ENCODE peak calls at places on chromosomes 11 and 22, in four cellular contexts. One of them, this sample, is unnamed.

GRCh38 chr22:43462701-43463100 is 50.9 kb downstream of the MPPED1 start:
- DNase-seq in mucosa of descending colon: no peak
- DNase-seq in suprapubic skin: no peak
- DNase-seq in breast epithelium: no peak
- DNase-seq in this sample: no peak

GRCh38 chr11:128471138-128471661 is 116.2 kb downstream of the ETS1 start:
- DNase-seq in mucosa of descending colon: peak
- DNase-seq in suprapubic skin: no peak
- DNase-seq in breast epithelium: no peak
- DNase-seq in this sample: no peak

GRCh38 chr11:82261367-82261766 is 472.3 kb downstream of the FAM181B start:
- DNase-seq in mucosa of descending colon: no peak
- DNase-seq in suprapubic skin: no peak
- DNase-seq in breast epithelium: no peak
- DNase-seq in this sample: no peak

GRCh38 chr11:42593426-42593825 is 718.4 kb upstream of the API5 start:
- DNase-seq in mucosa of descending colon: no peak
- DNase-seq in breast epithelium: no peak
- DNase-seq in suprapubic skin: no peak
- DNase-seq in this sample: no peak

GRCh38 chr22:22896601-22897000 is 9.0 kb downstream of the IGLL5 start:
- DNase-seq in mucosa of descending colon: no peak
- DNase-seq in suprapubic skin: peak
- DNase-seq in breast epithelium: peak
- DNase-seq in this sample: no peak

GRCh38 chr11:97033178-97033577 is 643.4 kb downstream of the JRKL start:
- DNase-seq in breast epithelium: no peak
- DNase-seq in suprapubic skin: no peak
- DNase-seq in mucosa of descending colon: no peak
- DNase-seq in this sample: no peak

GRCh38 chr11:62879554-62879953 is 1.1 kb upstream of the SLC3A2 start:
- DNase-seq in suprapubic skin: no peak
- DNase-seq in mucosa of descending colon: no peak
- DNase-seq in breast epithelium: no peak
- DNase-seq in this sample: no peak

GRCh38 chr11:43943931-43944751 is 1.7 kb downstream of the C11orf96 start:
- DNase-seq in mucosa of descending colon: no peak
- DNase-seq in breast epithelium: no peak
- DNase-seq in suprapubic skin: no peak
- DNase-seq in this sample: peak

GRCh38 chr11:44248109-44248508 is 61.8 kb downstream of the ALX4 start:
- DNase-seq in breast epithelium: no peak
- DNase-seq in suprapubic skin: no peak
- DNase-seq in mucosa of descending colon: no peak
- DNase-seq in this sample: no peak

GRCh38 chr11:47986742-47987141 is 6.4 kb downstream of the PTPRJ start:
- DNase-seq in breast epithelium: no peak
- DNase-seq in suprapubic skin: no peak
- DNase-seq in mucosa of descending colon: no peak
- DNase-seq in this sample: no peak

GRCh38 chr22:36198482-36198881 is 3.1 kb downstream of the APOL4 start:
- DNase-seq in mucosa of descending colon: no peak
- DNase-seq in suprapubic skin: no peak
- DNase-seq in breast epithelium: no peak
- DNase-seq in this sample: no peak

DNA sequence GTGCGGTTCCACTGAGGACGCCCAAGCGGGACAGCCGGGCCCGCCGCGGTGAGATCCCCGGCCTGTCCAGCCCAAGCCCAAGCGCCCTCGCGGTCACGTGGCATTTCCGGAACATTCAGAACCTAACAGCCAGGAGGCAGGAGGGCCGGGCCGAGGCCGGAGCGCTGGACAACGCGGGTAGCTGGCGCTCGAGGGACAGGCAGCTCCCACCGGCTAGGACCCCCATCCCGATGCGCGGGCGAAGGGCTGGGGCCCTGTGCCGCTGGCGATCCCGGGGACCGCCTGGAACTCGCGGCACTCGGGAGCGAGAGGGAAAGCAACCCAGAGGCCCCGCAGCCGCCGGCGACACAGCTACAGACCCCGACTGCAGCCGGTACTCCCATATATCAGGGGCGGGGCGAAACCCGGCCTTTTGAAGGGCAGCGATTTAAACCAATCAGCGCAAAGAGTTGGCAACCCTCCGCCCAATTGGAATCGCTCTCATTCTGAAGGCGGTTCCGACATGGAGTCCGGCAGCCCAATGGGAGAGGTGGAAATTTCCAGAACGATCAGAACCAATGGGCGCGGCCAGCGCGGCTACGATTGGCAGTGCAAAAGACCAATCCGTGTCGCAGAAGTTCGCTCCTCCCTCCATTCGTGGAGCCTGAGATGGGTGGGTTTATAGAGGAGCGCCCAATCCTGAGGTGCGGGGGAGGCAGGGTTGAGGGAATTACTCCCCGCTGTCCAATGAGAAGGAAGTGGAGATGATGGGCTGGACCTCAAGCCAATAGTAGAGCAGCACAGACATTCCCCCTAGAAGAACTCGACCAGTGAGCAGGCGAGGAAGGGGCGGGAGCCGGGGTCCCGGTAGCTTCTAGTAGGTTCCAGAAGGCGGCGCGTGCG is at the start of gene STIP1:
- DNase-seq in breast epithelium: peak
- DNase-seq in mucosa of descending colon: peak
- DNase-seq in suprapubic skin: peak
- DNase-seq in this sample: peak
- TF ChIP-seq CTCF in breast epithelium: peak
- TF ChIP-seq CTCF in mucosa of descending colon: peak
- TF ChIP-seq CTCF in suprapubic skin: peak
- TF ChIP-seq CTCF in this sample: no peak

GRCh38 chr11:104151404-104152204 is 12.3 kb downstream of the PDGFD start:
- DNase-seq in suprapubic skin: no peak
- DNase-seq in breast epithelium: no peak
- DNase-seq in mucosa of descending colon: no peak
- DNase-seq in this sample: no peak
- TF ChIP-seq CTCF in suprapubic skin: no peak
- TF ChIP-seq CTCF in breast epithelium: peak
- TF ChIP-seq CTCF in mucosa of descending colon: no peak
- TF ChIP-seq CTCF in this sample: peak

DNA sequence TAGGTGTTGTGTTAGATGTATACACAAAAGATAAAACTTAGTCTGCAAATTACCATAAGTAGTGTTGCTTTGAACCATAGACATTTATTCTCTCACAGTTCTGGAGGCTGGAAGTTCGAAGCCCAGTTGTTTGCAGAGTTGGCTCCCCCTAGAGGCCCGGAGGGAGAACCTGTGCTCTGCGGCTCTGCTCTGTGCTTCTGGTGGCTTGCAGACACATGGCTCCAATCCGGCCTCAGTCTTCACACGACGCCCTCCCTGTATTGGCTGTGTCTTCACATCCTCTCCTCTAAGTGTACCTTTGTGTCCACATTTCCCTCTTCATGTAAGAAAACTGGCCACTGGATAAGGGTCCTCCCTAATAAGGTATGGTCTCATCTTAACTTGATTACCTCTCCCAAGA is 128.4 kb downstream of the OPCML start:
- DNase-seq in breast epithelium: no peak
- DNase-seq in suprapubic skin: no peak
- DNase-seq in mucosa of descending colon: no peak
- DNase-seq in this sample: no peak
- TF ChIP-seq CTCF in breast epithelium: no peak
- TF ChIP-seq CTCF in suprapubic skin: no peak
- TF ChIP-seq CTCF in mucosa of descending colon: no peak
- TF ChIP-seq CTCF in this sample: peak

GRCh38 chr11:103650330-103650729 is 386.1 kb upstream of the DDI1 start:
- DNase-seq in mucosa of descending colon: no peak
- DNase-seq in breast epithelium: no peak
- DNase-seq in suprapubic skin: no peak
- DNase-seq in this sample: no peak

GRCh38 chr11:103649401-103649895 is 387.0 kb upstream of the DDI1 start:
- DNase-seq in breast epithelium: no peak
- DNase-seq in suprapubic skin: no peak
- DNase-seq in mucosa of descending colon: no peak
- DNase-seq in this sample: no peak

GRCh38 chr11:103648670-103649400 is 387.6 kb upstream of the DDI1 start:
- DNase-seq in suprapubic skin: no peak
- DNase-seq in breast epithelium: no peak
- DNase-seq in mucosa of descending colon: no peak
- DNase-seq in this sample: no peak

GRCh38 chr11:103652013-103652412 is 384.4 kb upstream of the DDI1 start:
- DNase-seq in suprapubic skin: no peak
- DNase-seq in mucosa of descending colon: no peak
- DNase-seq in breast epithelium: no peak
- DNase-seq in this sample: no peak

GRCh38 chr11:103651341-103651998 is 385.0 kb upstream of the DDI1 start:
- DNase-seq in suprapubic skin: no peak
- DNase-seq in mucosa of descending colon: no peak
- DNase-seq in breast epithelium: no peak
- DNase-seq in this sample: no peak
- TF ChIP-seq CTCF in suprapubic skin: no peak
- TF ChIP-seq CTCF in mucosa of descending colon: no peak
- TF ChIP-seq CTCF in breast epithelium: no peak
- TF ChIP-seq CTCF in this sample: no peak

DNA sequence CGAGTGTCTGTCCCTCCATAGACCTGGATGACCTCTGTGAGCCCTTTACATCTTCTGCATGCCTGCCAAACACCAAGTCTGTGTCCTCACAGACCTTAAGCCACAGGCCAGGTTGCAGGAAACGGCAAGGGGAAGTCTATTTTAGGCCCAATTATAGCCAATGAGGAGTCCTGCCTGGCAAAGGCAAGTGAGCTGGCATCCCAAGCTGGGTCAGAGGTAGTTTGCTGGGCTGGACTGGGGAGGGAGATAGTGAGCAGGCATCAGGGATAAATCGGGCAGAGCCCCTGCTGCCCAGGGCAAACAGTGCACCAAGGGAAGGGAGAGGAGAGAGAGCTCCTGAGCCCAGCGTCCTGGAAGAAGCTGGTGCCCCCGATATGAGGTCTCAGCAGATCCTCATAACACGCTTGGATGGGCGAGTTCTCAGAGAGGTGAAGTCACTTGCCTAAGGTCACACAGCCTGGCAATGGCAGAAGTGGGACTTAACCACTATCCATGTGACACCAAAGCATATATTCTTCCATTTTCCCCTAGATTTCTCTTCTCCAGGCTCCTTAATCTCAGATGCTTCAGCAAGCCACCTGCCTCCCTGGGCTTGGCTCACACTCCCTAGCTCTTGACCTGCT is 3.7 kb upstream of the RELT start:
- DNase-seq in mucosa of descending colon: no peak
- DNase-seq in breast epithelium: no peak
- DNase-seq in suprapubic skin: no peak
- DNase-seq in this sample: no peak
- TF ChIP-seq CTCF in mucosa of descending colon: no peak
- TF ChIP-seq CTCF in breast epithelium: no peak
- TF ChIP-seq CTCF in suprapubic skin: no peak
- TF ChIP-seq CTCF in this sample: no peak

GRCh38 chr11:117479372-117479771 is 151.7 kb downstream of the CEP164 start:
- DNase-seq in suprapubic skin: no peak
- DNase-seq in mucosa of descending colon: no peak
- DNase-seq in breast epithelium: no peak
- DNase-seq in this sample: no peak
- TF ChIP-seq CTCF in suprapubic skin: no peak
- TF ChIP-seq CTCF in mucosa of descending colon: no peak
- TF ChIP-seq CTCF in breast epithelium: no peak
- TF ChIP-seq CTCF in this sample: no peak

GRCh38 chr11:18526521-18527296 is at the start of gene TSG101:
- DNase-seq in breast epithelium: peak
- DNase-seq in suprapubic skin: peak
- DNase-seq in mucosa of descending colon: peak
- DNase-seq in this sample: peak
- TF ChIP-seq CTCF in breast epithelium: no peak
- TF ChIP-seq CTCF in suprapubic skin: no peak
- TF ChIP-seq CTCF in mucosa of descending colon: no peak
- TF ChIP-seq CTCF in this sample: no peak

GRCh38 chr22:38823076-38823475 is 20.8 kb downstream of the NPTXR start:
- DNase-seq in mucosa of descending colon: no peak
- DNase-seq in suprapubic skin: no peak
- DNase-seq in breast epithelium: no peak
- DNase-seq in this sample: no peak

GRCh38 chr22:38826386-38826785 is 17.4 kb downstream of the NPTXR start:
- DNase-seq in mucosa of descending colon: peak
- DNase-seq in suprapubic skin: no peak
- DNase-seq in breast epithelium: no peak
- DNase-seq in this sample: no peak

GRCh38 chr22:38823637-38824036 is 20.2 kb downstream of the NPTXR start:
- DNase-seq in mucosa of descending colon: no peak
- DNase-seq in suprapubic skin: no peak
- DNase-seq in breast epithelium: no peak
- DNase-seq in this sample: no peak

GRCh38 chr22:38826801-38827200 is 17.0 kb downstream of the NPTXR start:
- DNase-seq in mucosa of descending colon: peak
- DNase-seq in breast epithelium: no peak
- DNase-seq in suprapubic skin: no peak
- DNase-seq in this sample: no peak

DNA sequence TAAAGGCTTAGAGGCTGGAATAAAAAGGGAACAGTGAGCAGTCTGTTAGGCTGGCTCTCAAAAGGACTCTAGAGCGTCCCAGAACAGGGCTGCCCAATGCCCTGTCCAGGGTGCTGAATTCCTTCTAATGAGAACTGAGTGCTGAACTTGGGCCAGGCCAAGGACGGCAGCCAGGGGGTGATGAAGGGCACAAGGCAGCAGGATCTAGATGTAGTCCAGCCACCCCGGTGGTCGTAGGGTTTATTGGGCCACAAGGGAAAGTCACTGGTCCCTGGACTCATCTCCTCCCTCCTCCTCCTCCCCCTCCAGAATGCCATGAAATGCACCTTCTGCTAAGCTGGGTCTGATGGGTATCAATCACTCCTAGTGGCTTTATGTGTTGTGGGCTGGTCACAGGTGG is 19.2 kb downstream of the NPTXR start:
- DNase-seq in mucosa of descending colon: no peak
- DNase-seq in suprapubic skin: no peak
- DNase-seq in breast epithelium: no peak
- DNase-seq in this sample: no peak
- TF ChIP-seq CTCF in mucosa of descending colon: no peak
- TF ChIP-seq CTCF in suprapubic skin: peak
- TF ChIP-seq CTCF in breast epithelium: no peak
- TF ChIP-seq CTCF in this sample: no peak

This sample was measured in glutamatergic neuron.